ENCODE peak calls at places on chromosomes 4 and X, in nine cellular contexts. N is activated T-cell treated with anti-CD3 and anti-CD28 coated beads for 1 hour, D is NCI-H1694, F is EL, J is HT1080, Y is D341Med, A is Calu3, V is T follicular helper cell, Q is C1 segment of cervical spinal cord. G is an unnamed sample.

GRCh38 chrX:80174925-80175574 is 160.5 kb downstream of the TBX22 start:
- DNase-seq in N (no peak), D (no peak), F (no peak), J (peak), Y (no peak), A (no peak), V (no peak), Q (no peak), G (no peak)

GRCh38 chrX:74286950-74287349 is 17.0 kb upstream of the ZCCHC13 start:
- DNase-seq in N (no peak), D (no peak), F (peak), J (peak), Y (no peak), A (no peak), V (no peak), Q (no peak), G (no peak)

GRCh38 chr4:20428410-20429160 is 176.9 kb downstream of the SLIT2 start:
- DNase-seq in N (no peak), D (no peak), F (peak), J (no peak), Y (no peak), A (no peak), V (no peak), Q (no peak), G (no peak)

GRCh38 chrX:132461886-132462285 is 27.0 kb downstream of the MBNL3 start:
- DNase-seq in N (no peak), D (no peak), F (no peak), J (no peak), Y (no peak), A (no peak), V (no peak), Q (no peak), G (no peak)

GRCh38 chr4:27364509-27364908 is 503.9 kb downstream of the STIM2 start:
- DNase-seq in N (no peak), D (no peak), F (no peak), J (no peak), Y (no peak), A (no peak), V (no peak), Q (no peak), G (no peak)

GRCh38 chrX:65644621-65645287 is 22.7 kb upstream of the MSN start:
- DNase-seq in N (peak), D (no peak), F (peak), J (peak), Y (no peak), A (peak), V (no peak), Q (no peak), G (peak)

GRCh38 chrX:11458175-11458574 is 165.0 kb downstream of the AMELX start:
- DNase-seq in N (no peak), D (no peak), F (peak), J (no peak), Y (no peak), A (no peak), V (no peak), Q (no peak), G (no peak)

GRCh38 chr4:57039345-57039744 is 60.6 kb downstream of the POLR2B start:
- DNase-seq in N (no peak), D (no peak), F (peak), J (no peak), Y (no peak), A (no peak), V (no peak), Q (no peak), G (no peak)

GRCh38 chrX:31497086-31497485 is 425.2 kb upstream of the FTHL17 start:
- DNase-seq in N (no peak), D (no peak), F (peak), J (peak), Y (no peak), A (no peak), V (no peak), Q (no peak), G (no peak)

GRCh38 chrX:17078031-17078730 is 131.7 kb downstream of the REPS2 start:
- DNase-seq in N (no peak), D (no peak), F (peak), J (peak), Y (no peak), A (no peak), V (no peak), Q (no peak), G (no peak)

GRCh38 chr4:108359936-108360681 is 191.4 kb upstream of the LEF1 start:
- DNase-seq in N (no peak), D (no peak), F (no peak), J (no peak), Y (no peak), A (no peak), V (no peak), Q (no peak), G (no peak)

GRCh38 chr4:25246680-25247611 is 13.1 kb downstream of the PI4K2B start:
- DNase-seq in N (no peak), D (no peak), F (no peak), J (no peak), Y (no peak), A (no peak), V (no peak), Q (no peak), G (no peak)

GRCh38 chr4:71210831-71211230 is 128.0 kb upstream of the SLC4A4 start:
- DNase-seq in N (no peak), D (no peak), F (no peak), J (no peak), Y (no peak), A (no peak), V (no peak), Q (no peak), G (no peak)

GRCh38 chr4:16713271-16713670 is 185.2 kb downstream of the LDB2 start:
- DNase-seq in N (no peak), D (no peak), F (no peak), J (no peak), Y (no peak), A (no peak), V (no peak), Q (no peak), G (no peak)

GRCh38 chr4:185204238-185204910 is 574 bp upstream of the CFAP97 start:
- DNase-seq in N (no peak), D (no peak), F (no peak), J (peak), Y (peak), A (no peak), V (no peak), Q (no peak), G (no peak)

GRCh38 chr4:107665001-107665400 is 55.0 kb downstream of the PAPSS1 start:
- DNase-seq in N (no peak), D (no peak), F (peak), J (no peak), Y (no peak), A (no peak), V (no peak), Q (no peak), G (no peak)

GRCh38 chr4:103204114-103204513 is 6.0 kb upstream of the CENPE start:
- DNase-seq in N (no peak), D (no peak), F (peak), J (no peak), Y (peak), A (peak), V (no peak), Q (no peak), G (no peak)

GRCh38 chrX:7921750-7922149 is 5.5 kb downstream of the PNPLA4 start:
- DNase-seq in N (no peak), D (no peak), F (no peak), J (no peak), Y (no peak), A (no peak), V (no peak), Q (no peak), G (no peak)